ENCODE peak calls at places on chromosomes 1 and 21, in five cellular contexts. I is aorta, A is neural crest cell, V is NCI-H1694, Q is left kidney. B is an unnamed sample.

GRCh38 chr1:19643113-19643512 is 998 bp upstream of the NBL1 start:
- DNase-seq in V (no peak), A (no peak), I (peak), Q (peak), B (no peak)

GRCh38 chr1:111704776-111705175 is 34.4 kb downstream of the INKA2 start:
- DNase-seq in Q (no peak), V (no peak), I (no peak), A (no peak), B (no peak)

GRCh38 chr1:58815069-58815679 is 31.3 kb upstream of the JUN start:
- DNase-seq in A (peak), V (no peak), I (peak), Q (peak), B (no peak)

GRCh38 chr1:236486315-236486714 is 37.5 kb upstream of the LGALS8 start:
- DNase-seq in V (no peak), I (no peak), Q (no peak), A (no peak), B (no peak)

GRCh38 chr1:100713636-100714035 is 5.9 kb upstream of the VCAM1 start:
- DNase-seq in V (no peak), A (no peak), Q (no peak), I (no peak), B (no peak)

GRCh38 chr1:167332503-167332902 is 111.8 kb downstream of the POU2F1 start:
- DNase-seq in Q (no peak), I (no peak), V (no peak), A (no peak), B (no peak)

GRCh38 chr1:117059334-117059677 is 820 bp upstream of the TTF2 start:
- DNase-seq in V (peak), A (no peak), Q (peak), I (peak), B (peak)

GRCh38 chr1:179591592-179592580 is at the start of gene TDRD5:
- DNase-seq in I (no peak), A (no peak), V (no peak), Q (peak), B (peak)

GRCh38 chr21:27519357-27519756 is 552.5 kb upstream of the ADAMTS5 start:
- DNase-seq in I (no peak), A (no peak), Q (no peak), V (peak), B (no peak)

GRCh38 chr1:203142124-203142523 is 14.6 kb downstream of the ADORA1 start:
- DNase-seq in A (no peak), Q (no peak), V (no peak), I (no peak), B (no peak)

GRCh38 chr21:36584980-36585940 is 105.3 kb upstream of the CLDN14 start:
- DNase-seq in V (no peak), I (no peak), Q (no peak), A (no peak), B (no peak)

GRCh38 chr1:94406446-94406845 is 11.7 kb upstream of the ABCD3 start:
- DNase-seq in Q (no peak), V (no peak), I (no peak), A (no peak), B (no peak)

GRCh38 chr1:153951801-153952200 is 5.3 kb upstream of the DENND4B start:
- DNase-seq in Q (no peak), A (no peak), V (no peak), I (no peak), B (no peak)

GRCh38 chr1:179380299-179380698 is 14.5 kb downstream of the AXDND1 start:
- DNase-seq in V (no peak), I (no peak), A (no peak), Q (no peak), B (no peak)

GRCh38 chr1:203665986-203666385 is 39.4 kb downstream of the ATP2B4 start:
- DNase-seq in Q (peak), V (no peak), I (no peak), A (no peak), B (peak)

GRCh38 chr1:228087771-228088251 is 5.3 kb downstream of the ARF1 start:
- DNase-seq in V (no peak), A (no peak), I (peak), Q (no peak), B (no peak)

GRCh38 chr1:88683516-88683847 is 591 bp upstream of the PKN2 start:
- DNase-seq in V (no peak), I (peak), Q (no peak), A (peak), B (peak)

GRCh38 chr1:243851765-243852164 is 1.7 kb upstream of the AKT3 start:
- DNase-seq in I (no peak), V (peak), A (no peak), Q (no peak), B (no peak)

B was measured in NCI-H524.